ENCODE peak calls at places on chromosomes 16 and 17, in eight cellular contexts. I is ELF-1; K is EL; W is GM23248; O is NCI-H1105; C is activated T-helper 1 cell treated with anti-CD3 and anti-CD28 coated beads, Interleukin-2, amount 50 U/mL, for 16 hours; R is A172; Y is mesothelial cell of epicardium. B is an unnamed sample.

GRCh38 chr16:8767176-8767575 is 30.3 kb downstream of the TMEM186 start:
- DNase-seq in I (no peak), K (no peak), W (no peak), O (no peak), C (no peak), R (no peak), Y (no peak), B (no peak)

GRCh38 chr16:75113541-75114121 is 2.9 kb downstream of the LDHD start:
- DNase-seq in I (no peak), K (no peak), W (no peak), O (no peak), C (no peak), R (no peak), Y (no peak), B (no peak)

GRCh38 chr17:16140854-16141253 is 74.5 kb downstream of the NCOR1 start:
- DNase-seq in I (no peak), K (no peak), W (no peak), O (no peak), C (no peak), R (no peak), Y (no peak), B (no peak)

GRCh38 chr17:71975331-71975801 is 145.5 kb upstream of the SOX9 start:
- DNase-seq in I (peak), K (peak), W (peak), O (no peak), C (no peak), R (peak), Y (no peak), B (peak)

GRCh38 chr17:28916302-28916934 is 13.5 kb upstream of the DHRS13 start:
- DNase-seq in I (peak), K (no peak), W (peak), O (peak), C (no peak), R (peak), Y (no peak), B (no peak)

GRCh38 chr17:77489898-77490265 is 349.1 kb downstream of the SEC14L1 start:
- DNase-seq in I (no peak), K (no peak), W (peak), O (no peak), C (no peak), R (no peak), Y (no peak), B (peak)

GRCh38 chr16:89375686-89376085 is 114.7 kb downstream of the ANKRD11 start:
- DNase-seq in I (no peak), K (no peak), W (no peak), O (no peak), C (no peak), R (no peak), Y (no peak), B (no peak)

GRCh38 chr16:85767569-85767968 is 16.7 kb upstream of the C16orf74 start:
- DNase-seq in I (peak), K (peak), W (peak), O (no peak), C (no peak), R (peak), Y (no peak), B (peak)

GRCh38 chr16:31397101-31397660 is 4.0 kb downstream of the ITGAD start:
- DNase-seq in I (no peak), K (no peak), W (no peak), O (no peak), C (no peak), R (no peak), Y (no peak), B (no peak)

GRCh38 chr17:61764846-61765245 is 98.5 kb downstream of the BRIP1 start:
- DNase-seq in I (no peak), K (no peak), W (no peak), O (no peak), C (no peak), R (no peak), Y (no peak), B (no peak)

GRCh38 chr16:3119286-3119685 is 6.9 kb downstream of the ZNF205 start:
- DNase-seq in I (no peak), K (no peak), W (no peak), O (no peak), C (no peak), R (no peak), Y (no peak), B (no peak)

GRCh38 chr17:56629450-56630187 is 36.1 kb downstream of the NOG start:
- DNase-seq in I (peak), K (peak), W (peak), O (no peak), C (no peak), R (peak), Y (no peak), B (peak)

GRCh38 chr16:2691491-2692248 is 9.3 kb downstream of the KCTD5 start:
- DNase-seq in I (no peak), K (no peak), W (no peak), O (no peak), C (no peak), R (no peak), Y (no peak), B (no peak)

GRCh38 chr17:29114141-29114540 is 66.1 kb downstream of the MYO18A start:
- DNase-seq in I (no peak), K (no peak), W (no peak), O (no peak), C (no peak), R (no peak), Y (no peak), B (no peak)

GRCh38 chr17:2989855-2990254 is 73.6 kb downstream of the OR1D5 start:
- DNase-seq in I (no peak), K (no peak), W (no peak), O (no peak), C (no peak), R (no peak), Y (no peak), B (no peak)

GRCh38 chr16:83744521-83744981 is 63.2 kb upstream of the HSBP1 start:
- DNase-seq in I (peak), K (peak), W (peak), O (no peak), C (no peak), R (peak), Y (no peak), B (peak)

GRCh38 chr17:35018814-35019213 is 38.5 kb downstream of the LIG3 start:
- DNase-seq in I (no peak), K (no peak), W (no peak), O (no peak), C (no peak), R (no peak), Y (no peak), B (no peak)

GRCh38 chr16:16778322-16778721 is 399.4 kb downstream of the NPIPA7 start:
- DNase-seq in I (no peak), K (no peak), W (no peak), O (no peak), C (no peak), R (no peak), Y (no peak), B (no peak)

GRCh38 chr16:78421244-78421661 is 321.8 kb downstream of the WWOX start:
- DNase-seq in I (peak), K (no peak), W (no peak), O (no peak), C (no peak), R (no peak), Y (no peak), B (no peak)

GRCh38 chr17:45441536-45442310 is 9.1 kb upstream of the ARHGAP27 start:
- DNase-seq in I (no peak), K (no peak), W (no peak), O (no peak), C (no peak), R (no peak), Y (no peak), B (no peak)

GRCh38 chr17:39219647-39220154 is 6.0 kb downstream of the STAC2 start:
- DNase-seq in I (no peak), K (no peak), W (no peak), O (no peak), C (no peak), R (no peak), Y (no peak), B (no peak)

GRCh38 chr16:22764662-22765302 is 49.2 kb upstream of the HS3ST2 start:
- DNase-seq in I (no peak), K (no peak), W (no peak), O (no peak), C (no peak), R (no peak), Y (no peak), B (no peak)

GRCh38 chr16:59971264-59971663 is 1237.1 kb upstream of the GOT2 start:
- DNase-seq in I (no peak), K (peak), W (no peak), O (no peak), C (no peak), R (no peak), Y (no peak), B (no peak)

GRCh38 chr16:74099530-74099929 is 197.1 kb upstream of the PSMD7 start:
- DNase-seq in I (no peak), K (no peak), W (no peak), O (no peak), C (no peak), R (no peak), Y (no peak), B (no peak)

GRCh38 chr16:86834451-86835035 is 256.2 kb downstream of the FOXL1 start:
- DNase-seq in I (peak), K (peak), W (peak), O (no peak), C (no peak), R (peak), Y (no peak), B (peak)

GRCh38 chr17:46877466-46877865 is 26.1 kb downstream of the WNT9B start:
- DNase-seq in I (no peak), K (no peak), W (no peak), O (no peak), C (no peak), R (no peak), Y (no peak), B (no peak)

GRCh38 chr16:47511882-47512281 is 50.8 kb downstream of the PHKB start:
- DNase-seq in I (no peak), K (no peak), W (no peak), O (no peak), C (no peak), R (peak), Y (no peak), B (no peak)

GRCh38 chr17:15436399-15437369 is 30.7 kb downstream of the CDRT4 start:
- DNase-seq in I (peak), K (peak), W (peak), O (peak), C (no peak), R (peak), Y (no peak), B (peak)

GRCh38 chr17:82240506-82241182 is 11.8 kb downstream of the SLC16A3 start:
- DNase-seq in I (no peak), K (no peak), W (no peak), O (no peak), C (no peak), R (no peak), Y (no peak), B (no peak)

GRCh38 chr17:8012045-8012580 is 9.7 kb downstream of the GUCY2D start:
- DNase-seq in I (no peak), K (no peak), W (no peak), O (no peak), C (no peak), R (no peak), Y (no peak), B (no peak)

GRCh38 chr17:39174907-39175694 is 9.1 kb upstream of the ARL5C start:
- DNase-seq in I (peak), K (peak), W (peak), O (peak), C (peak), R (peak), Y (peak), B (peak)

GRCh38 chr16:86046026-86046713 is 147.2 kb downstream of the IRF8 start:
- DNase-seq in I (no peak), K (no peak), W (no peak), O (no peak), C (no peak), R (no peak), Y (no peak), B (no peak)

GRCh38 chr17:31595666-31596381 is 204.3 kb downstream of the RAB11FIP4 start:
- DNase-seq in I (peak), K (no peak), W (peak), O (no peak), C (no peak), R (peak), Y (no peak), B (no peak)

GRCh38 chr17:7835818-7836595 is 2.0 kb downstream of the KDM6B start:
- DNase-seq in I (peak), K (peak), W (peak), O (no peak), C (no peak), R (peak), Y (peak), B (no peak)

GRCh38 chr17:57946798-57947358 is 8.3 kb downstream of the CUEDC1 start:
- DNase-seq in I (no peak), K (peak), W (peak), O (peak), C (no peak), R (no peak), Y (no peak), B (peak)

GRCh38 chr16:84810518-84811273 is 9.1 kb upstream of the CRISPLD2 start:
- DNase-seq in I (no peak), K (no peak), W (peak), O (no peak), C (no peak), R (peak), Y (no peak), B (no peak)

GRCh38 chr17:5282639-5283217 is 644 bp downstream of the RABEP1 start:
- DNase-seq in I (no peak), K (peak), W (peak), O (no peak), C (peak), R (no peak), Y (no peak), B (peak)

B was measured in LHCN-M2.